ENCODE peak calls at places on chromosome 13, in five cellular contexts. One of them, this sample, is unnamed.

GRCh38 chr13:19695829-19696228 is 62.4 kb downstream of the MPHOSPH8 start:
- DNase-seq in AG10803: no peak
- DNase-seq in stimulated activated CD4-positive, alpha-beta T cell treated with anti-CD3 and anti-CD28 coated beads, Interleukin-4, amount 100 ng/mL, for 4 hours: no peak
- DNase-seq in SW480: no peak
- DNase-seq in activated naive CD8-positive, alpha-beta T cell treated with anti-CD3 and anti-CD28 coated beads, Interleukin-2, amount 50 U/mL, for 24 hours: no peak
- DNase-seq in this sample: no peak

GRCh38 chr13:109764474-109765292 is 21.7 kb downstream of the IRS2 start:
- DNase-seq in AG10803: no peak
- DNase-seq in stimulated activated CD4-positive, alpha-beta T cell treated with anti-CD3 and anti-CD28 coated beads, Interleukin-4, amount 100 ng/mL, for 4 hours: no peak
- DNase-seq in SW480: no peak
- DNase-seq in activated naive CD8-positive, alpha-beta T cell treated with anti-CD3 and anti-CD28 coated beads, Interleukin-2, amount 50 U/mL, for 24 hours: peak; percentile 21
- DNase-seq in this sample: peak; percentile 55

GRCh38 chr13:50485979-50486935 is 357.2 kb downstream of the DLEU7 start:
- DNase-seq in AG10803: peak; percentile 37
- DNase-seq in stimulated activated CD4-positive, alpha-beta T cell treated with anti-CD3 and anti-CD28 coated beads, Interleukin-4, amount 100 ng/mL, for 4 hours: no peak
- DNase-seq in SW480: no peak
- DNase-seq in activated naive CD8-positive, alpha-beta T cell treated with anti-CD3 and anti-CD28 coated beads, Interleukin-2, amount 50 U/mL, for 24 hours: no peak
- DNase-seq in this sample: no peak

GRCh38 chr13:30061217-30061616 is 210.8 kb upstream of the UBL3 start:
- DNase-seq in AG10803: no peak
- DNase-seq in stimulated activated CD4-positive, alpha-beta T cell treated with anti-CD3 and anti-CD28 coated beads, Interleukin-4, amount 100 ng/mL, for 4 hours: no peak
- DNase-seq in SW480: peak; percentile 11
- DNase-seq in activated naive CD8-positive, alpha-beta T cell treated with anti-CD3 and anti-CD28 coated beads, Interleukin-2, amount 50 U/mL, for 24 hours: no peak
- DNase-seq in this sample: no peak

GRCh38 chr13:51584731-51585191 is 499 bp downstream of the WDFY2 start:
- DNase-seq in AG10803: peak; percentile 31
- DNase-seq in stimulated activated CD4-positive, alpha-beta T cell treated with anti-CD3 and anti-CD28 coated beads, Interleukin-4, amount 100 ng/mL, for 4 hours: peak; percentile 56
- DNase-seq in SW480: peak; percentile 68
- DNase-seq in activated naive CD8-positive, alpha-beta T cell treated with anti-CD3 and anti-CD28 coated beads, Interleukin-2, amount 50 U/mL, for 24 hours: peak; percentile 70
- DNase-seq in this sample: peak; percentile 38

GRCh38 chr13:113518080-113518803 is 27.7 kb upstream of the DCUN1D2 start:
- DNase-seq in AG10803: no peak
- DNase-seq in stimulated activated CD4-positive, alpha-beta T cell treated with anti-CD3 and anti-CD28 coated beads, Interleukin-4, amount 100 ng/mL, for 4 hours: no peak
- DNase-seq in SW480: no peak
- DNase-seq in activated naive CD8-positive, alpha-beta T cell treated with anti-CD3 and anti-CD28 coated beads, Interleukin-2, amount 50 U/mL, for 24 hours: no peak
- DNase-seq in this sample: no peak

GRCh38 chr13:110813646-110814624 is 100.4 kb downstream of the ING1 start:
- DNase-seq in AG10803: no peak
- DNase-seq in stimulated activated CD4-positive, alpha-beta T cell treated with anti-CD3 and anti-CD28 coated beads, Interleukin-4, amount 100 ng/mL, for 4 hours: no peak
- DNase-seq in SW480: no peak
- DNase-seq in activated naive CD8-positive, alpha-beta T cell treated with anti-CD3 and anti-CD28 coated beads, Interleukin-2, amount 50 U/mL, for 24 hours: no peak
- DNase-seq in this sample: no peak

GRCh38 chr13:73828811-73829210 is 305.4 kb downstream of the KLF12 start:
- DNase-seq in AG10803: no peak
- DNase-seq in stimulated activated CD4-positive, alpha-beta T cell treated with anti-CD3 and anti-CD28 coated beads, Interleukin-4, amount 100 ng/mL, for 4 hours: no peak
- DNase-seq in SW480: no peak
- DNase-seq in activated naive CD8-positive, alpha-beta T cell treated with anti-CD3 and anti-CD28 coated beads, Interleukin-2, amount 50 U/mL, for 24 hours: no peak
- DNase-seq in this sample: no peak

GRCh38 chr13:22061806-22062391 is 391.0 kb downstream of the FGF9 start:
- DNase-seq in AG10803: no peak
- DNase-seq in stimulated activated CD4-positive, alpha-beta T cell treated with anti-CD3 and anti-CD28 coated beads, Interleukin-4, amount 100 ng/mL, for 4 hours: no peak
- DNase-seq in SW480: no peak
- DNase-seq in activated naive CD8-positive, alpha-beta T cell treated with anti-CD3 and anti-CD28 coated beads, Interleukin-2, amount 50 U/mL, for 24 hours: no peak
- DNase-seq in this sample: no peak

GRCh38 chr13:113207890-113208423 is 512 bp downstream of the PCID2 start:
- DNase-seq in AG10803: peak; percentile 54
- DNase-seq in stimulated activated CD4-positive, alpha-beta T cell treated with anti-CD3 and anti-CD28 coated beads, Interleukin-4, amount 100 ng/mL, for 4 hours: no peak
- DNase-seq in SW480: peak; percentile 46
- DNase-seq in activated naive CD8-positive, alpha-beta T cell treated with anti-CD3 and anti-CD28 coated beads, Interleukin-2, amount 50 U/mL, for 24 hours: peak; percentile 16
- DNase-seq in this sample: no peak

This sample was measured in posterior cingulate gyrus.